ENCODE peak calls at places on chromosome 22, in six cellular contexts. O is WTC11, H is K562, N is GM12878, S is HepG2, W is H1. J is an unnamed sample.

GRCh38 chr22:50129121-50129734 is 39.4 kb downstream of the MOV10L1 start:
- DNase-seq in O (no peak), H (no peak), N (no peak), S (no peak), W (no peak), J (no peak)

GRCh38 chr22:17107547-17107810 is 13.7 kb downstream of the TMEM121B start:
- DNase-seq in O (no peak), H (no peak), N (no peak), S (no peak), W (no peak), J (no peak)

GRCh38 chr22:17119481-17120202 is 1.5 kb downstream of the TMEM121B start:
- DNase-seq in O (peak), H (peak), N (no peak), S (no peak), W (peak), J (no peak)

GRCh38 chr22:50700387-50701075 is 27.9 kb downstream of the SHANK3 start:
- DNase-seq in O (peak), H (no peak), N (no peak), S (peak), W (no peak), J (no peak)

GRCh38 chr22:47192106-47192650 is 429.7 kb downstream of the TBC1D22A start:
- DNase-seq in O (no peak), H (no peak), N (no peak), S (no peak), W (no peak), J (no peak)

GRCh38 chr22:49994361-49995058 is 18.1 kb downstream of the IL17REL start:
- DNase-seq in O (no peak), H (no peak), N (no peak), S (no peak), W (peak), J (no peak)

GRCh38 chr22:20469110-20469855 is 26.3 kb downstream of the KLHL22 start:
- DNase-seq in O (no peak), H (peak), N (no peak), S (no peak), W (no peak), J (no peak)

GRCh38 chr22:39655736-39656285 is 85.3 kb downstream of the CACNA1I start:
- DNase-seq in O (no peak), H (no peak), N (no peak), S (no peak), W (no peak), J (no peak)

GRCh38 chr22:45977551-45978274 is 751 bp upstream of the WNT7B start:
- DNase-seq in O (peak), H (no peak), N (no peak), S (no peak), W (peak), J (no peak)

GRCh38 chr22:46652930-46653331 is 32.7 kb downstream of the GRAMD4 start:
- DNase-seq in O (no peak), H (no peak), N (no peak), S (peak), W (no peak), J (no peak)

GRCh38 chr22:48898524-48899377 is 928.9 kb downstream of the BRD1 start:
- DNase-seq in O (no peak), H (no peak), N (no peak), S (no peak), W (no peak), J (no peak)

GRCh38 chr22:24594569-24595120 is 1.8 kb upstream of the LRRC75B start:
- DNase-seq in O (no peak), H (no peak), N (no peak), S (no peak), W (no peak), J (no peak)

GRCh38 chr22:50206599-50206998 is 5.8 kb downstream of the SELENOO start:
- DNase-seq in O (peak), H (peak), N (no peak), S (peak), W (peak), J (no peak)

GRCh38 chr22:24338701-24339451 is 68.2 kb downstream of the SPECC1L start:
- DNase-seq in O (no peak), H (no peak), N (no peak), S (no peak), W (no peak), J (no peak)

GRCh38 chr22:22855617-22856308 is 31.9 kb upstream of the IGLL5 start:
- DNase-seq in O (peak), H (peak), N (no peak), S (peak), W (peak), J (no peak)

GRCh38 chr22:39490135-39490798 is 11.8 kb upstream of the MIEF1 start:
- DNase-seq in O (peak), H (peak), N (no peak), S (peak), W (peak), J (peak)

GRCh38 chr22:48713266-48714205 is 1114.1 kb downstream of the BRD1 start:
- DNase-seq in O (no peak), H (no peak), N (no peak), S (no peak), W (no peak), J (no peak)

GRCh38 chr22:24497879-24498278 is 2.7 kb downstream of the UPB1 start:
- DNase-seq in O (no peak), H (no peak), N (no peak), S (no peak), W (no peak), J (no peak)

GRCh38 chr22:42066937-42067336 is 3.7 kb downstream of the NAGA start:
- DNase-seq in O (no peak), H (no peak), N (no peak), S (no peak), W (no peak), J (no peak)

GRCh38 chr22:42067706-42068350 is 2.8 kb downstream of the NAGA start:
- DNase-seq in O (peak), H (no peak), N (no peak), S (no peak), W (no peak), J (no peak)

GRCh38 chr22:42066133-42066761 is 4.4 kb downstream of the NAGA start:
- DNase-seq in O (no peak), H (no peak), N (no peak), S (no peak), W (no peak), J (no peak)

GRCh38 chr22:42069801-42070516 is 653 bp downstream of the NAGA start:
- DNase-seq in O (no peak), H (peak), N (no peak), S (no peak), W (no peak), J (no peak)

DNA sequence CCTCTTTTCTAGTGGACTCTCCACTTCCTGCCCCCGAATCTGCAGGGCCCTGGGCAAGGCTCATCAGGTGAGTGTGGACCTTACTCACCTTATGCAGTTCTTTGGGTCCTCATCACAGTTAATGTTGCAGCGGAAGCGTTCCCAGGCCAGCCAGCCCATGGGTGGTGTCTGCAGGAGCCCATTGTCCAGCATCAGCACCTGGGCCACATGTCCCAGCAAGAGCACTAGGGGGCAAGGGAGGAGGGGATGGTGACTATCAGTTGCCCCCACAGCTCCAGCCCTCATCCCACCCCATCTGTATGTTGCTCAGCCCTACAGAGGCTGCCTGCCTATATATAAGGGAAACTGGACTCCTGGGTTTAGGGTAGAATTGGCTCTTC is 2.3 kb downstream of the NAGA start:
- DNase-seq in O (peak), H (no peak), N (no peak), S (no peak), W (no peak), J (no peak)
- TF ChIP-seq ATF3 in O (no peak), H (no peak), N (no peak), S (no peak), W (no peak), J (no peak)

GRCh38 chr22:26053737-26054316 is 115.4 kb upstream of the SEZ6L start:
- DNase-seq in O (no peak), H (no peak), N (no peak), S (no peak), W (no peak), J (no peak)
- TF ChIP-seq ATF3 in O (no peak), H (no peak), N (no peak), S (no peak), W (no peak), J (no peak)

DNA sequence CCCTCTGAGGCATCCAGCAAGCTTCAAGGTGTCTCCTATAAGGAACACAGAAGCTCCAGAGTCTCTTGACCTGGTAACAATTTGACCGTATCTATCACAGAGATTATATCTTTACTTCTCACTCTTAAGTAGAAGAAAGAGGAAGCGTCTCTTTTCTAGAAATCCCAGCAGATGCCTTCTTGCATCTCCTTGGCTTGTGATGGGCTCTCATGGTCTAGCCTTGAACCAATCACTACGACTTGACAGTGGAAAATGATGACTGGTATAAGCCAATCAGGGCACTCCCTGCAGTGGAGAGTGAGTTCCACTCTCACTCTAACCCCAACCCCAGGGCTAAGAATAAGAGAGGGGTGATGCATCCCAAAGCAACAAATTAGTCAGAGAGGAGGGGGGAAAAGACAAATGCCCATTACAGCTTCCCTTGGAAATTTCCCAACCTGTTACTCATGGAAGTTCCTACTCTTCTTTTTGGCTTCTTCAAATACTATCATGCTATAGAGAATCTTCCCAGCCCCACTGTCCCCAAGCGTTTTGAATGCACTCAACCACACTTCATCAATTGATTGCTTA is 293.5 kb downstream of the MN1 start:
- DNase-seq in O (no peak), H (no peak), N (no peak), S (no peak), W (no peak), J (no peak)
- TF ChIP-seq ATF3 in O (no peak), H (no peak), N (no peak), S (no peak), W (no peak), J (no peak)

GRCh38 chr22:44046485-44047141 is 22.5 kb downstream of the PARVB start:
- DNase-seq in O (no peak), H (peak), N (no peak), S (no peak), W (no peak), J (no peak)
- TF ChIP-seq ATF3 in O (no peak), H (no peak), N (no peak), S (no peak), W (no peak), J (no peak)

DNA sequence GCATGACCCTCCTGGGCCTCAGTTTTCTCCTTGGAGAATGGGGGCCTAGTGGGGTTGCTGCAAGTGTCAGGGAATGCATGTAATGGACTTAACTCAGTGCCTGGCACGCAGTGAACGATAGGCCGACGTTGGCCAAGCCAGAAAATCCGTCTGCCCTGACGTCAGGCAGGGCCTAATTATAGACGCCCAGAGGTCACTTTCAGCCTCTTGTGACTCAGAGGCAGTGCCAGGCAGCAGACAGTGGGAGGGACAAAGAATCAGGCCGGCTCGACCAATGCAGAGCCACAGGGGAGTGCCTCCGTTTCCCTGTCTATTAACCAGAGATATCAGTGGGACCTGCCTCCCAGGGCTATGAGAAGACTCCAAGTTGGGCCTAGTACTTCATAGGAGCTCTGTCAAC is 115.0 kb downstream of the MN1 start:
- DNase-seq in O (no peak), H (peak), N (no peak), S (peak), W (no peak), J (peak)
- TF ChIP-seq ATF3 in O (no peak), H (peak), N (no peak), S (no peak), W (no peak), J (no peak)

GRCh38 chr22:36331306-36331911 is 56.4 kb downstream of the MYH9 start:
- DNase-seq in O (peak), H (peak), N (peak), S (peak), W (no peak), J (peak)
- TF ChIP-seq ATF3 in O (no peak), H (peak), N (no peak), S (peak), W (no peak), J (no peak)

GRCh38 chr22:35023692-35024363 is 42.1 kb upstream of the ISX start:
- DNase-seq in O (peak), H (peak), N (no peak), S (no peak), W (peak), J (peak)
- TF ChIP-seq ATF3 in O (no peak), H (no peak), N (no peak), S (no peak), W (no peak), J (no peak)

GRCh38 chr22:38228873-38229740 is 27.3 kb downstream of the MAFF start:
- DNase-seq in O (no peak), H (no peak), N (no peak), S (peak), W (no peak), J (peak)
- TF ChIP-seq ATF3 in O (no peak), H (no peak), N (no peak), S (no peak), W (no peak), J (no peak)

GRCh38 chr22:35838849-35839646 is 121.4 kb downstream of the APOL5 start:
- DNase-seq in O (peak), H (no peak), N (no peak), S (peak), W (no peak), J (peak)

GRCh38 chr22:35835998-35836691 is 118.5 kb downstream of the APOL5 start:
- DNase-seq in O (peak), H (peak), N (no peak), S (peak), W (no peak), J (peak)

GRCh38 chr22:35834080-35834479 is 116.4 kb downstream of the APOL5 start:
- DNase-seq in O (no peak), H (no peak), N (no peak), S (no peak), W (no peak), J (no peak)

GRCh38 chr22:35837328-35837727 is 119.7 kb downstream of the APOL5 start:
- DNase-seq in O (no peak), H (no peak), N (no peak), S (no peak), W (no peak), J (no peak)

DNA sequence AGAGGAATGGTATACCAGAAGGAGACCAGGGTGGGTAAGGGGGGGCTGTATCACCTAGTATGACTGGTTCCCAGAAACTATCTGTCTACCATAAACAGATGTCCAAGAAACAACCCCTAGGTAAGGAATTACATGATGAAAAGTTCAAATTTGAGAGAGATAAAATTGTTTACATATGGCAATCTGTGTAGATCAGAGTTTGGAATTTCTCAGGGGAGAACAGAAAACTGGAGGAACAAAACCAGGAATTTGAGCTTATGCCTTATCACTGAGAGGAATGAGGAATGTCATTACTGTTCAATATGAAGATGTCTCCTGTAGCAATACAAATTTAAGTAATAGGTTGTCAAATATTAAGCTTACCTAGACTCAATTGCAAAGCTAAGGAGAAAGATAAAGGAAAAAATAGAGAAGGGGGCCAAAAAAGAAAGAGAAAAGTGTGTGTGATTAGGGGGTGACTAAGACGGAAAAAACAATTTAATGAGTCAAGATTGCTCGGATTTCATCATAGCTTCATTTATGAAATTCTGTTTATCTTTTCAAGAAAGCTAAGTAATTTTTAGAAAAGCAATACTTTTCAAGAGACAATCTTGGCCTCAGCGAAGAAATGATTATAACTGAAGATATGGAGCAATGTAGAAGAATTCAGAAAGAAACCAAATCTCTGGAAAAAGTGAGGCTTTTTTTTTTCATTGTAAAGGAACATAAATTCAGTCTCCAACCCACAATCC is 117.8 kb downstream of the APOL5 start:
- DNase-seq in O (no peak), H (no peak), N (no peak), S (no peak), W (no peak), J (peak)
- TF ChIP-seq ATF3 in O (no peak), H (peak), N (no peak), S (no peak), W (no peak), J (no peak)

GRCh38 chr22:32785636-32786418 is 15.7 kb upstream of the TIMP3 start:
- DNase-seq in O (no peak), H (no peak), N (no peak), S (no peak), W (no peak), J (no peak)
- TF ChIP-seq ATF3 in O (no peak), H (no peak), N (no peak), S (no peak), W (no peak), J (no peak)